ENCODE peak calls at places on chromosomes 11 and 22, in nine cellular contexts. K is hepatocyte, H is GM20000, G is WERI-Rb-1, V is astrocyte of the spinal cord, O is foreskin fibroblast, F is Peyer's patch, N is stomach, Z is cardiac fibroblast. S is an unnamed sample.
A peak's percentile ranks its signal among the peaks of the same experiment; 100 is the strongest.

GRCh38 chr11:67586568-67587250 is 3.1 kb downstream of the GSTP1 start:
- DNase-seq in N (no peak), Z (no peak), G (no peak), F (peak; percentile 62), H (no peak), V (no peak), K (no peak), O (no peak), S (no peak)

GRCh38 chr22:36510966-36511881 is 4.4 kb upstream of the FOXRED2 start:
- DNase-seq in H (no peak), K (peak; percentile 74), V (peak; percentile 51), G (peak; percentile 61), N (no peak), Z (peak; percentile 67), O (peak; percentile 34), F (peak; percentile 67), S (peak; percentile 82)

GRCh38 chr22:44718418-44718817 is 16.4 kb downstream of the PRR5 start:
- DNase-seq in G (no peak), K (no peak), Z (no peak), F (no peak), V (no peak), N (no peak), O (no peak), H (no peak), S (no peak)

GRCh38 chr11:19872526-19873135 is 160.0 kb downstream of the NAV2 start:
- DNase-seq in V (no peak), Z (no peak), G (no peak), N (no peak), K (no peak), O (no peak), H (no peak), F (no peak), S (peak; percentile 84)

GRCh38 chr22:35842519-35842913 is 124.8 kb downstream of the APOL5 start:
- DNase-seq in K (no peak), Z (no peak), N (no peak), V (no peak), H (no peak), G (no peak), F (no peak), O (no peak), S (no peak)

GRCh38 chr22:27687984-27688545 is 113.5 kb downstream of the MN1 start:
- DNase-seq in G (no peak), F (no peak), H (no peak), O (no peak), V (no peak), N (no peak), K (no peak), Z (peak; percentile 49), S (peak; percentile 59)

GRCh38 chr11:132095230-132096165 is 725.1 kb downstream of the NTM start:
- DNase-seq in V (no peak), G (no peak), Z (no peak), F (no peak), K (no peak), N (no peak), O (no peak), H (no peak), S (no peak)

GRCh38 chr11:46855863-46856262 is 9.8 kb upstream of the CKAP5 start:
- DNase-seq in Z (no peak), O (no peak), K (no peak), V (no peak), N (no peak), F (no peak), H (no peak), G (no peak), S (no peak)

GRCh38 chr11:100612766-100613165 is 74.3 kb upstream of the ARHGAP42 start:
- DNase-seq in H (peak; percentile 19), F (no peak), K (no peak), O (no peak), N (no peak), G (no peak), Z (no peak), V (no peak), S (no peak)

GRCh38 chr22:50396751-50397370 is 53.7 kb downstream of the PPP6R2 start:
- DNase-seq in V (no peak), Z (no peak), H (no peak), N (no peak), G (no peak), F (no peak), K (peak; percentile 63), O (no peak), S (no peak)

GRCh38 chr22:21673534-21674321 is 7.9 kb downstream of the PPIL2 start:
- DNase-seq in H (no peak), G (peak; percentile 71), K (peak; percentile 3), F (no peak), V (no peak), N (no peak), Z (no peak), O (no peak), S (no peak)

GRCh38 chr22:21674611-21675010 is 8.8 kb downstream of the PPIL2 start:
- DNase-seq in V (no peak), F (no peak), O (no peak), K (no peak), H (no peak), N (no peak), G (no peak), Z (no peak), S (no peak)

GRCh38 chr22:21666786-21667185 is 974 bp downstream of the PPIL2 start:
- DNase-seq in N (no peak), H (no peak), G (no peak), V (no peak), O (no peak), F (no peak), Z (no peak), K (no peak), S (peak; percentile 51)

GRCh38 chr22:21669026-21669425 is 3.2 kb downstream of the PPIL2 start:
- DNase-seq in V (no peak), G (no peak), O (no peak), F (no peak), K (no peak), H (no peak), N (no peak), Z (no peak), S (no peak)

DNA sequence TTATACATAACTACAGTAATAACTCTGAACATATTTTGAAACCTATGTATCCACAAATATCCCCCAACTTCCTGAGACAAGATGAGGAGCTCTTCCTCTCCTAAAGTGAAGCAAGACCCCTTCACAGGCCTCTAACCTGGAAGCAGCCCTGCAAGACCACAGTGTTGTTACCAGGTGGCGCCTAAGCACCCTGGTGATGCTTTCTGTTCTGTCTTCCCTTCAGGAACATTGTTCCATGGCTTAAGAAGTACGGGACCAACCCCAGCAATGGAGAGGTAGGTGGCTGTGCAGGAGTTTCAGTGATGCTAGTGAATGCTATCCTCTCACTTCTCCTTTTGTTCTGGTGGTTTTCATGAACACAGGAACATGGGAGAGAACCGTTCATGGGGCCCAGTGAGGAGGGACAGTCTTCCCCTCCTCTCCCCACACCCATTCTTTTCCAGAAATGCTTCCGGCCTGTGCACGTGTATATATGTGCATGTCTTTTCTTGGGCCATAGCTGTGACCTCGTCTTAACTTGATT is 6.4 kb downstream of the PPIL2 start:
- DNase-seq in V (no peak), Z (no peak), O (no peak), G (no peak), K (no peak), F (no peak), H (peak; percentile 24), N (no peak), S (no peak)
- TF ChIP-seq CTCF in V (no peak), Z (no peak), O (no peak), G (peak; percentile 30), K (no peak), F (no peak), H (no peak), N (no peak), S (peak; percentile 25)

GRCh38 chr11:23113887-23114216 is 253.6 kb upstream of the CCDC179 start:
- DNase-seq in K (no peak), G (no peak), H (no peak), O (no peak), N (no peak), Z (no peak), V (no peak), F (no peak), S (no peak)
- TF ChIP-seq CTCF in K (no peak), G (no peak), H (no peak), O (no peak), N (peak; percentile 2), Z (no peak), V (no peak), F (no peak), S (no peak)

GRCh38 chr11:133907841-133908241 is 48.9 kb downstream of the IGSF9B start:
- DNase-seq in H (no peak), N (no peak), Z (no peak), O (no peak), G (no peak), K (no peak), V (no peak), F (no peak), S (no peak)

GRCh38 chr11:133908827-133909226 is 47.9 kb downstream of the IGSF9B start:
- DNase-seq in G (no peak), Z (no peak), F (no peak), V (no peak), N (no peak), O (no peak), K (no peak), H (no peak), S (no peak)

GRCh38 chr11:133913761-133914160 is 43.0 kb downstream of the IGSF9B start:
- DNase-seq in N (no peak), F (no peak), V (no peak), O (no peak), Z (no peak), H (no peak), K (no peak), G (no peak), S (no peak)

GRCh38 chr11:133910101-133910500 is 46.7 kb downstream of the IGSF9B start:
- DNase-seq in V (no peak), O (no peak), G (no peak), Z (no peak), N (no peak), H (no peak), F (no peak), K (no peak), S (no peak)

DNA sequence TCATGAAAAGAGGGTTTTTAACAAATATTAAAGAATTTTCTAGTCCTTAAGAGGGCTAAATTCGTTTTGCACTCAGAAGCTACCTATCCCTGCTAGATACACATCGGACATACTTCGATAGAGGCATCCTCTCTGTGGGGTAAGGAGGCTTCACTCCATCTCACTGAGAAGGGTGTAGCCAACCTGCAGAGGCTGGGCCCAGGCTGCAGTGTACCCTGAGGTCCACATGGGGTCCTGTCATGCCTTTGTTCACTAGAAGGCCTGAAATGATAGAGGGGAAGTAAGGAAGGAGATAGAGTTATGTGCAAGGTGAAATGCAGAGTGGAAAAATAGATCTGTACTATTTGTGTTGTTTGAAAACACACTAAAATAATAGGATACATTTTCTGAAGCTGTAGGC is 45.6 kb downstream of the IGSF9B start:
- DNase-seq in V (no peak), K (no peak), H (no peak), Z (no peak), N (no peak), O (no peak), F (no peak), G (peak; percentile 34), S (no peak)
- TF ChIP-seq CTCF in V (no peak), K (no peak), H (no peak), Z (no peak), N (no peak), O (no peak), F (no peak), G (peak; percentile 49), S (peak; percentile 27)

DNA sequence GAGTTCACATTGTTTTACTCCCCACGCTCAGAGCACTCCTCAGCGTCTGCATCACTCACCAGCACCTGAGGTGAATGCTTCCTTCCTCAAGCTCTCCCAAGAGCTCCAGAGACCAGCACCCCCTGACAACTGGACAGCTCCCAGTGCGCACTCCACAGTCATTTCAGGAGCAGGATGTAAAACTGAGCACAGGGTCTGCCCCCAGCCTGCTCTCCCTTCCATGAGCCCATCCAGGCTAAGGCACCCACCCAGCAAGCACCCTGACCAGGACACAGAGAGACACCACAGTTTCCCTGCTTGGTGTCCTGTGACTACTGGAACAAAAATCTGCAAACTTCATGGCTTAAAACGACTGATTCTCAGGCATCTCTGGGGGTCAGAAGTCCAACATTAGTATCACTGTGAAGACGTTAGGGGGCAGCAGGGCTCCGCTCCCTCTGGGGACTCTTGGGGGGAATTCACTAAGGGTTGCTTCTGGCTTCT is 3.3 kb downstream of the SCGB1D2 start:
- DNase-seq in G (no peak), N (peak; percentile 28), O (no peak), F (no peak), V (peak; percentile 33), H (peak; percentile 36), Z (peak; percentile 55), K (peak; percentile 69), S (peak; percentile 75)
- TF ChIP-seq CTCF in G (no peak), N (no peak), O (no peak), F (no peak), V (peak; percentile 3), H (peak; percentile 2), Z (peak; percentile 43), K (peak; percentile 33), S (peak; percentile 71)

S was measured in GM23338.